ENCODE peak calls at places on chromosomes 6 and 20, in six cellular contexts. P, B, T, V, Q and F are unnamed samples.

GRCh38 chr20:22921595-22922421 is 113.3 kb upstream of the SSTR4 start:
- DNase-seq in B (peak), P (no peak), T (no peak), Q (peak), V (no peak), F (no peak)

GRCh38 chr20:56343861-56344381 is 14.9 kb upstream of the FAM210B start:
- DNase-seq in P (peak), T (peak), Q (peak), V (peak), B (peak), F (peak)

GRCh38 chr6:47209632-47210031 is 100.1 kb downstream of the TNFRSF21 start:
- DNase-seq in P (peak), V (no peak), Q (peak), B (peak), T (no peak), F (no peak)

GRCh38 chr6:28281288-28282064 is at the start of gene PGBD1:
- DNase-seq in P (peak), T (peak), B (peak), V (peak), Q (peak), F (peak)

GRCh38 chr6:162181741-162182401 is 545.7 kb downstream of the PRKN start:
- DNase-seq in Q (no peak), P (no peak), B (no peak), V (no peak), T (no peak), F (no peak)

GRCh38 chr20:7207186-7207585 is 439.7 kb downstream of the BMP2 start:
- DNase-seq in T (no peak), Q (no peak), V (no peak), P (no peak), B (no peak), F (no peak)

GRCh38 chr20:9409352-9409751 is 105.0 kb upstream of the LAMP5 start:
- DNase-seq in Q (peak), P (no peak), B (peak), V (no peak), T (no peak), F (no peak)

GRCh38 chr20:55053389-55053788 is 578.0 kb downstream of the DOK5 start:
- DNase-seq in T (no peak), Q (no peak), B (no peak), P (no peak), V (no peak), F (no peak)

GRCh38 chr6:42254505-42254904 is 36.8 kb upstream of the MRPS10 start:
- DNase-seq in T (no peak), Q (no peak), V (no peak), B (no peak), P (no peak), F (no peak)
- H3K23ac ChIP-seq in T (no peak), Q (no peak), V (no peak), B (no peak), P (no peak), F (no peak)

GRCh38 chr6:145731432-145731831 is 3.9 kb downstream of the EPM2A start:
- DNase-seq in B (no peak), T (no peak), V (no peak), P (no peak), Q (no peak), F (no peak)

GRCh38 chr6:145733207-145733606 is 2.1 kb downstream of the EPM2A start:
- DNase-seq in B (no peak), T (no peak), P (no peak), Q (no peak), V (no peak), F (no peak)

GRCh38 chr6:145734486-145735355 is 599 bp downstream of the EPM2A start:
- DNase-seq in P (peak), V (peak), B (peak), Q (peak), T (peak), F (peak)

GRCh38 chr6:145733770-145734169 is 1.6 kb downstream of the EPM2A start:
- DNase-seq in V (no peak), T (no peak), Q (peak), P (no peak), B (peak), F (no peak)

GRCh38 chr6:145732788-145733187 is 2.5 kb downstream of the EPM2A start:
- DNase-seq in Q (no peak), V (no peak), P (no peak), T (no peak), B (no peak), F (no peak)
- H3K23ac ChIP-seq in Q (no peak), V (no peak), P (no peak), T (no peak), B (no peak), F (no peak)

GRCh38 chr6:37724530-37725220 is 27.0 kb upstream of the MDGA1 start:
- DNase-seq in B (no peak), P (no peak), T (no peak), V (no peak), Q (no peak), F (no peak)
- H3K23ac ChIP-seq in B (no peak), P (no peak), T (no peak), V (no peak), Q (peak), F (no peak)

GRCh38 chr6:31474871-31475286 is 23.1 kb upstream of the MICB start:
- DNase-seq in V (no peak), B (no peak), P (no peak), Q (no peak), T (no peak), F (peak)
- H3K23ac ChIP-seq in V (no peak), B (no peak), P (no peak), Q (no peak), T (peak), F (no peak)

DNA sequence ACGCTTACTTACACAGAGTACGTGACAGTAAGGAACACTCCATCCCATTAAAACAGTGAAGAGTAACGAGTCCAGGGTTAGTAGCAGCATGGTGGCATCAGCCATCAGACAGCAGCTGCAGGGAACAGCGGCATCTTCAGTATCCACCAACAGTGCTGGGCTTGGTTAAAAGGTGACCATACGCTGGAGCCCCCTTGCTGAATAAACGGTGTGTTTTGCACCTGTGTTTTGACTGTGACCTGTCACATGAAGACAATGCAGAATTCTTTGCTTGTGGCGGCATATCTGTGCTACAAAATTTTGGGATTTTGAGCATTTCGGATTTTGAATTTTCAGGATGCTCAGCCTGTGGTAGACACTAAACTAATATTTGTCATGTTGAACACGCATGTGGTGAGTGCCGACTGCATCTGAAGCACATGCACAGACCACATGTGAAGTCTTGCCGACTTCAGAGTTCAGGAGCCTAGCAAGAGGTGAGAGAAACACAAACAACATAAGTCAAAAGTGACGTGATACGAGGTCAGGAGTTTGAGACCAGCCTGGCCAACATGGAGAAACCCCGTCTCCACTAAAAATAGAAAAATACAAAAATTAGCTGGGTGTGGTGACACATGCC is 69.3 kb upstream of the FRMD1 start:
- DNase-seq in T (no peak), P (no peak), Q (no peak), B (no peak), V (no peak), F (no peak)
- H3K23ac ChIP-seq in T (no peak), P (no peak), Q (no peak), B (no peak), V (no peak), F (no peak)

GRCh38 chr6:106765496-106765895 is 136.1 kb downstream of the QRSL1 start:
- DNase-seq in P (no peak), V (no peak), B (no peak), T (no peak), Q (no peak), F (no peak)
- H3K23ac ChIP-seq in P (no peak), V (no peak), B (no peak), T (no peak), Q (no peak), F (no peak)

DNA sequence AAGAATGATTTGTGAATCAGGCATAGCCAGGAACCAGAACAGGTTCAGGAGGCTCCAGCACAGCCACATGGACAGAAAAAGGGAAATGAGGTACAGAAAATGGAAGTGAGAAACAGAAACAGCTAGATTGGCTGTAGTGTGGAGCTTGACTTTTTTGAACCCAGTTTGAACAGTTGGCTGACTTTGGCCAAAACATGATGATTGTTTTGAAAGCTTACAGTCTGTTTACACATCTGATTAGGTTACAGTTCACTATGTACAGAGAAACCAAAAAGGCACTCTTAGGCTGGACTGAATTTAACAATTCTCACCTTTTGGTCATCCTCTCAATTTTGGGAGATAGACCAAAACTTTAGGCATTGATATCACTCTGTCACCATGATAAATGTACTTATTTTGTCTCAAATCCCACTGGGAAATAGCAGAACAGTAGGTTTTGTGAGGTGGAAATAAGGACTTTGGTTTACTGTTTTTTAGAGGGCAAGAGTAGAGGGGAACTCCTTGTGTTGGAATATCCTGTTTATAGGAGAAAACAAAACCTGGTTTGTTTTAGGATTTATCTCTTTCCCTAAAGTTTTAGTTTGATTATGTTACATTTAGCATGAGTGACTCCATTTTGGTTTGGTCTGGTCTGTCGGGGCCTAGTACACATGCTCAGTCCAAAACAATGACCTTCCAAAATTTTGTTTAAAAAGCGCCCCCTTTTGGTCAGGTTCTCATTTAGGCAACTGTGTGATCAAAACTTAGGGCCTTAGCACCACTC is 123.1 kb downstream of the OLIG3 start:
- DNase-seq in Q (no peak), P (peak), V (no peak), T (no peak), B (no peak), F (no peak)
- H3K23ac ChIP-seq in Q (no peak), P (no peak), V (no peak), T (no peak), B (no peak), F (no peak)

GRCh38 chr6:143698759-143699750 is 21.3 kb downstream of the PHACTR2 start:
- DNase-seq in T (no peak), P (peak), Q (no peak), B (no peak), V (no peak), F (peak)
- H3K23ac ChIP-seq in T (no peak), P (no peak), Q (peak), B (no peak), V (no peak), F (no peak)